ENCODE peak calls at places on chromosomes 12 and 14, in ten cellular contexts. One of them, this sample, is unnamed.

GRCh38 chr12:132218915-132219314 is 74.7 kb downstream of the NOC4L start:
- DNase-seq in fibroblast of lung: no peak
- DNase-seq in astrocyte: no peak
- DNase-seq in AG10803: no peak
- DNase-seq in suprapubic skin: no peak
- DNase-seq in transverse colon: no peak
- DNase-seq in LNCaP clone FGC: no peak
- DNase-seq in stomach: no peak
- DNase-seq in left lung: peak; percentile 47
- DNase-seq in breast epithelium: no peak
- DNase-seq in this sample: no peak

GRCh38 chr12:111585619-111586135 is 13.4 kb downstream of the ATXN2 start:
- DNase-seq in fibroblast of lung: no peak
- DNase-seq in astrocyte: no peak
- DNase-seq in AG10803: no peak
- DNase-seq in suprapubic skin: no peak
- DNase-seq in transverse colon: no peak
- DNase-seq in LNCaP clone FGC: no peak
- DNase-seq in stomach: no peak
- DNase-seq in left lung: no peak
- DNase-seq in breast epithelium: no peak
- DNase-seq in this sample: no peak

GRCh38 chr12:89634508-89634907 is 74.1 kb downstream of the ATP2B1 start:
- DNase-seq in fibroblast of lung: no peak
- DNase-seq in astrocyte: no peak
- DNase-seq in AG10803: no peak
- DNase-seq in suprapubic skin: no peak
- DNase-seq in transverse colon: no peak
- DNase-seq in LNCaP clone FGC: no peak
- DNase-seq in stomach: no peak
- DNase-seq in left lung: no peak
- DNase-seq in breast epithelium: no peak
- DNase-seq in this sample: no peak

GRCh38 chr12:6603095-6603567 is 4.0 kb downstream of the CHD4 start:
- DNase-seq in fibroblast of lung: peak; percentile 59
- DNase-seq in astrocyte: peak; percentile 27
- DNase-seq in AG10803: no peak
- DNase-seq in suprapubic skin: no peak
- DNase-seq in transverse colon: peak; percentile 19
- DNase-seq in LNCaP clone FGC: no peak
- DNase-seq in stomach: no peak
- DNase-seq in left lung: no peak
- DNase-seq in breast epithelium: no peak
- DNase-seq in this sample: no peak

GRCh38 chr14:55832122-55832911 is 252.3 kb downstream of the KTN1 start:
- DNase-seq in fibroblast of lung: peak; percentile 33
- DNase-seq in astrocyte: no peak
- DNase-seq in AG10803: no peak
- DNase-seq in suprapubic skin: no peak
- DNase-seq in transverse colon: peak; percentile 42
- DNase-seq in LNCaP clone FGC: peak; percentile 90
- DNase-seq in stomach: peak; percentile 55
- DNase-seq in left lung: no peak
- DNase-seq in breast epithelium: no peak
- DNase-seq in this sample: no peak

GRCh38 chr14:96455588-96455987 is 46.6 kb upstream of the PAPOLA start:
- DNase-seq in fibroblast of lung: no peak
- DNase-seq in astrocyte: no peak
- DNase-seq in AG10803: peak; percentile 8
- DNase-seq in suprapubic skin: no peak
- DNase-seq in transverse colon: no peak
- DNase-seq in LNCaP clone FGC: no peak
- DNase-seq in stomach: no peak
- DNase-seq in left lung: no peak
- DNase-seq in breast epithelium: no peak
- DNase-seq in this sample: no peak

GRCh38 chr12:96371138-96371786 is 29.0 kb downstream of the CDK17 start:
- DNase-seq in fibroblast of lung: no peak
- DNase-seq in astrocyte: no peak
- DNase-seq in AG10803: no peak
- DNase-seq in suprapubic skin: no peak
- DNase-seq in transverse colon: no peak
- DNase-seq in LNCaP clone FGC: no peak
- DNase-seq in stomach: no peak
- DNase-seq in left lung: no peak
- DNase-seq in breast epithelium: no peak
- DNase-seq in this sample: no peak

GRCh38 chr12:113422030-113422900 is at the start of gene SDSL:
- DNase-seq in fibroblast of lung: peak; percentile 84
- DNase-seq in astrocyte: peak; percentile 73
- DNase-seq in AG10803: peak; percentile 71
- DNase-seq in suprapubic skin: peak; percentile 75
- DNase-seq in transverse colon: peak; percentile 74
- DNase-seq in LNCaP clone FGC: peak; percentile 48
- DNase-seq in stomach: peak; percentile 73
- DNase-seq in left lung: peak; percentile 88
- DNase-seq in breast epithelium: no peak
- DNase-seq in this sample: peak; percentile 90

GRCh38 chr12:10065241-10065640 is 33.5 kb downstream of the CLEC1A start:
- DNase-seq in fibroblast of lung: no peak
- DNase-seq in astrocyte: no peak
- DNase-seq in AG10803: no peak
- DNase-seq in suprapubic skin: no peak
- DNase-seq in transverse colon: no peak
- DNase-seq in LNCaP clone FGC: no peak
- DNase-seq in stomach: no peak
- DNase-seq in left lung: no peak
- DNase-seq in breast epithelium: no peak
- DNase-seq in this sample: no peak

GRCh38 chr12:132648616-132649225 is 30.1 kb downstream of the P2RX2 start:
- DNase-seq in fibroblast of lung: no peak
- DNase-seq in astrocyte: no peak
- DNase-seq in AG10803: no peak
- DNase-seq in suprapubic skin: no peak
- DNase-seq in transverse colon: no peak
- DNase-seq in LNCaP clone FGC: no peak
- DNase-seq in stomach: no peak
- DNase-seq in left lung: peak; percentile 63
- DNase-seq in breast epithelium: no peak
- DNase-seq in this sample: no peak

GRCh38 chr14:92033433-92033832 is 6.4 kb downstream of the TRIP11 start:
- DNase-seq in fibroblast of lung: no peak
- DNase-seq in astrocyte: no peak
- DNase-seq in AG10803: no peak
- DNase-seq in suprapubic skin: no peak
- DNase-seq in transverse colon: no peak
- DNase-seq in LNCaP clone FGC: no peak
- DNase-seq in stomach: no peak
- DNase-seq in left lung: no peak
- DNase-seq in breast epithelium: no peak
- DNase-seq in this sample: no peak

GRCh38 chr12:49367381-49368239 is at the start of gene SPATS2:
- DNase-seq in fibroblast of lung: peak; percentile 25
- DNase-seq in astrocyte: no peak
- DNase-seq in AG10803: no peak
- DNase-seq in suprapubic skin: peak; percentile 96
- DNase-seq in transverse colon: peak; percentile 95
- DNase-seq in LNCaP clone FGC: no peak
- DNase-seq in stomach: no peak
- DNase-seq in left lung: no peak
- DNase-seq in breast epithelium: peak; percentile 90
- DNase-seq in this sample: no peak

GRCh38 chr14:92794547-92794941 is 439 bp downstream of the GOLGA5 start:
- DNase-seq in fibroblast of lung: peak; percentile 41
- DNase-seq in astrocyte: peak; percentile 14
- DNase-seq in AG10803: peak; percentile 24
- DNase-seq in suprapubic skin: peak; percentile 77
- DNase-seq in transverse colon: peak; percentile 16
- DNase-seq in LNCaP clone FGC: no peak
- DNase-seq in stomach: no peak
- DNase-seq in left lung: peak; percentile 72
- DNase-seq in breast epithelium: no peak
- DNase-seq in this sample: no peak

DNA sequence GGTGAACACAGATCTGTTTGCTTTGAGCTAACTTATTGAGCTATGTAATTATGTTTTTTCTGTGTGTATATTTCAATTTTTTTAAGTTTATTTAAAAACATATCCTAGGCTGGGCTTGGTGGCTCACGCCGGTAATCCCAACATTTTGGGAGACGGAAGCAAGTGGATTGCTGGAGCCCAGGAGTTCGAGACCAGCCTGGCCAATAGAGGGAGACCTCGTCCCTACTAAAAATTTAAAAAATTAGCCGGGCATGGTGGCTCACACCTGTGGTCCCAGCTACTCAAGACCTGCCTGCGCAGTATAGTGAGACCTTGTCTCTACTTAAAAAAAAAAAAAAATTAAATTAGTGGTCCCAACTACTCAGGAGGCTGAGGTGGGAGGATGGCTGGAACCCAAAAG is 16.2 kb upstream of the RNASE1 start:
- DNase-seq in fibroblast of lung: no peak
- DNase-seq in astrocyte: no peak
- DNase-seq in AG10803: no peak
- DNase-seq in suprapubic skin: no peak
- DNase-seq in transverse colon: no peak
- DNase-seq in LNCaP clone FGC: no peak
- DNase-seq in stomach: no peak
- DNase-seq in left lung: no peak
- DNase-seq in breast epithelium: no peak
- DNase-seq in this sample: no peak
- TF ChIP-seq CTCF in fibroblast of lung: no peak
- TF ChIP-seq CTCF in astrocyte: no peak
- TF ChIP-seq CTCF in AG10803: no peak
- TF ChIP-seq CTCF in suprapubic skin: no peak
- TF ChIP-seq CTCF in transverse colon: no peak
- TF ChIP-seq CTCF in LNCaP clone FGC: peak; percentile 56
- TF ChIP-seq CTCF in stomach: no peak
- TF ChIP-seq CTCF in left lung: no peak
- TF ChIP-seq CTCF in breast epithelium: no peak
- TF ChIP-seq CTCF in this sample: no peak

DNA sequence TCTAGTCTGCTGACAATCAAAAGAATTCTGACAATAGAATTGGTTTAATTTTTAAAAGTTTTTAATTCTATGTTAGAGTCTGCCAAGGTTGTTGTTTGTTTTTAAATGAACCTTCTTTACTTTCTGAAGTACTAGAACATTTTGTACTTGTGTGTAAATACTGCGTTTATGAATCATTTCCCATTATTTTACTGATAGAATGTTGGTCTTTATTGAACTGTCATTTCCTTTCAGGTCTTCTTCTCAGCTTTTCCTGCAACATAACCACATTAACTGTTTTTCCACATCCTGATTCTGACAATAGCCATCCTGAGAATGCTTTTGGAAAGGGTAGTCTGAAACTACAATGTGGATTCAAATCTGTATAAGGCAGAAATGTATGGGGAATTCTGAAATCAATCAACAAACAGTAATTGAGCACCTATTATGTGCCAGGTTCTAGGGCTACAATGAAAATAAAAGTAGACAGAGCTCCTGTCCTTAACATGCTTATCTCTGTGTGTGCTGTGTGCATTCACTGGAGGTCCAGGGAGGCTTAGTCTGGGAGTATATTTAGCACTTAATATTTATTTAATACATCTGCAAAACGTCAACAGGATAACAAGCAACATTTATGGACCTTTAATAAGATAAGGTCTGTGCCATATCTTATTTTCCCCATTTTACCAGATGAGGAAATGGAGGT is 73.1 kb upstream of the SLC38A2 start:
- DNase-seq in fibroblast of lung: no peak
- DNase-seq in astrocyte: no peak
- DNase-seq in AG10803: no peak
- DNase-seq in suprapubic skin: no peak
- DNase-seq in transverse colon: no peak
- DNase-seq in LNCaP clone FGC: no peak
- DNase-seq in stomach: no peak
- DNase-seq in left lung: no peak
- DNase-seq in breast epithelium: no peak
- DNase-seq in this sample: no peak
- TF ChIP-seq CTCF in fibroblast of lung: no peak
- TF ChIP-seq CTCF in astrocyte: no peak
- TF ChIP-seq CTCF in AG10803: no peak
- TF ChIP-seq CTCF in suprapubic skin: no peak
- TF ChIP-seq CTCF in transverse colon: no peak
- TF ChIP-seq CTCF in LNCaP clone FGC: no peak
- TF ChIP-seq CTCF in stomach: no peak
- TF ChIP-seq CTCF in left lung: no peak
- TF ChIP-seq CTCF in breast epithelium: no peak
- TF ChIP-seq CTCF in this sample: no peak

GRCh38 chr12:124740691-124741137 is 123.0 kb downstream of the SCARB1 start:
- DNase-seq in fibroblast of lung: peak; percentile 72
- DNase-seq in astrocyte: peak; percentile 64
- DNase-seq in AG10803: no peak
- DNase-seq in suprapubic skin: no peak
- DNase-seq in transverse colon: peak; percentile 50
- DNase-seq in LNCaP clone FGC: no peak
- DNase-seq in stomach: peak; percentile 78
- DNase-seq in left lung: no peak
- DNase-seq in breast epithelium: no peak
- DNase-seq in this sample: no peak
- TF ChIP-seq CTCF in fibroblast of lung: no peak
- TF ChIP-seq CTCF in astrocyte: no peak
- TF ChIP-seq CTCF in AG10803: no peak
- TF ChIP-seq CTCF in suprapubic skin: no peak
- TF ChIP-seq CTCF in transverse colon: no peak
- TF ChIP-seq CTCF in LNCaP clone FGC: no peak
- TF ChIP-seq CTCF in stomach: no peak
- TF ChIP-seq CTCF in left lung: no peak
- TF ChIP-seq CTCF in breast epithelium: no peak
- TF ChIP-seq CTCF in this sample: no peak

GRCh38 chr14:102213984-102214658 is 74.4 kb downstream of the WDR20 start:
- DNase-seq in fibroblast of lung: no peak
- DNase-seq in astrocyte: no peak
- DNase-seq in AG10803: no peak
- DNase-seq in suprapubic skin: no peak
- DNase-seq in transverse colon: no peak
- DNase-seq in LNCaP clone FGC: no peak
- DNase-seq in stomach: no peak
- DNase-seq in left lung: peak; percentile 73
- DNase-seq in breast epithelium: no peak
- DNase-seq in this sample: no peak
- TF ChIP-seq CTCF in fibroblast of lung: no peak
- TF ChIP-seq CTCF in astrocyte: no peak
- TF ChIP-seq CTCF in AG10803: no peak
- TF ChIP-seq CTCF in suprapubic skin: no peak
- TF ChIP-seq CTCF in transverse colon: no peak
- TF ChIP-seq CTCF in LNCaP clone FGC: peak; percentile 40
- TF ChIP-seq CTCF in stomach: no peak
- TF ChIP-seq CTCF in left lung: no peak
- TF ChIP-seq CTCF in breast epithelium: no peak
- TF ChIP-seq CTCF in this sample: peak; percentile 11

This sample was measured in osteocyte.